ENCODE peak calls at places on chromosomes 16 and 17, in four cellular contexts. B is substantia nigra, H is GM10248, W is T-helper 9 cell. D is an unnamed sample.

GRCh38 chr17:50532452-50533024 is at the start of gene EPN3:
- DNase-seq in B (no peak), H (no peak), W (no peak), D (no peak)

GRCh38 chr17:49676276-49676868 is 1.5 kb downstream of the SPOP start:
- DNase-seq in B (no peak), H (peak), W (no peak), D (no peak)

GRCh38 chr17:8631554-8631877 is 991 bp upstream of the MYH10 start:
- DNase-seq in B (no peak), H (no peak), W (no peak), D (no peak)

GRCh38 chr17:50028207-50029120 is 27.4 kb upstream of the ITGA3 start:
- DNase-seq in B (no peak), H (no peak), W (no peak), D (no peak)

GRCh38 chr16:80623376-80623775 is 82.6 kb downstream of the DYNLRB2 start:
- DNase-seq in B (no peak), H (no peak), W (no peak), D (no peak)

GRCh38 chr17:69608808-69609494 is 194.5 kb downstream of the MAP2K6 start:
- DNase-seq in B (no peak), H (no peak), W (no peak), D (no peak)

GRCh38 chr16:64356267-64356666 is 765.6 kb downstream of the CDH11 start:
- DNase-seq in B (no peak), H (no peak), W (no peak), D (no peak)

GRCh38 chr17:81884520-81884919 is 6.9 kb downstream of the ALYREF start:
- DNase-seq in B (no peak), H (no peak), W (no peak), D (no peak)

GRCh38 chr17:7238418-7239090 is 703 bp downstream of the PHF23 start:
- DNase-seq in B (no peak), H (no peak), W (no peak), D (no peak)

GRCh38 chr17:77735051-77735340 is 223.5 kb upstream of the TNRC6C start:
- DNase-seq in B (no peak), H (no peak), W (no peak), D (no peak)

GRCh38 chr16:57867000-57867561 is 64.8 kb upstream of the KIFC3 start:
- DNase-seq in B (no peak), H (no peak), W (no peak), D (no peak)

GRCh38 chr17:30556374-30557332 is 79.4 kb downstream of the GOSR1 start:
- DNase-seq in B (no peak), H (no peak), W (no peak), D (no peak)

GRCh38 chr17:78346605-78347250 is 13.1 kb downstream of the SOCS3 start:
- DNase-seq in B (no peak), H (no peak), W (no peak), D (no peak)

GRCh38 chr16:25606069-25606468 is 85.7 kb upstream of the HS3ST4 start:
- DNase-seq in B (no peak), H (no peak), W (no peak), D (no peak)

GRCh38 chr17:33112763-33113162 is 121.1 kb downstream of the SPACA3 start:
- DNase-seq in B (no peak), H (no peak), W (no peak), D (no peak)

GRCh38 chr16:87316923-87317765 is at the start of gene C16orf95:
- DNase-seq in B (peak), H (peak), W (peak), D (peak)

GRCh38 chr17:4789951-4790704 is 1.4 kb downstream of the GLTPD2 start:
- DNase-seq in B (peak), H (peak), W (peak), D (peak)

GRCh38 chr16:57028086-57028485 is 38.7 kb downstream of the NLRC5 start:
- DNase-seq in B (no peak), H (no peak), W (no peak), D (no peak)

GRCh38 chr16:78421244-78421661 is 321.8 kb downstream of the WWOX start:
- DNase-seq in B (no peak), H (no peak), W (no peak), D (no peak)

GRCh38 chr17:50184611-50185398 is 16.6 kb downstream of the COL1A1 start:
- DNase-seq in B (no peak), H (peak), W (no peak), D (peak)

GRCh38 chr17:68957944-68958343 is 2.8 kb upstream of the ABCA8 start:
- DNase-seq in B (no peak), H (no peak), W (no peak), D (no peak)

GRCh38 chr16:20327444-20328041 is at the start of gene GP2:
- DNase-seq in B (no peak), H (no peak), W (no peak), D (no peak)

GRCh38 chr16:66878067-66878466 is 2.2 kb upstream of the PDP2 start:
- DNase-seq in B (no peak), H (no peak), W (no peak), D (no peak)

GRCh38 chr17:82237083-82237745 is 8.4 kb downstream of the SLC16A3 start:
- DNase-seq in B (peak), H (no peak), W (no peak), D (no peak)

GRCh38 chr17:66364508-66365203 is 62.2 kb downstream of the PRKCA start:
- DNase-seq in B (no peak), H (no peak), W (no peak), D (no peak)

GRCh38 chr17:32876414-32877163 is at the start of gene MYO1D:
- DNase-seq in B (peak), H (peak), W (peak), D (peak)

GRCh38 chr17:83124871-83125514 is 45.6 kb downstream of the METRNL start:
- DNase-seq in B (no peak), H (no peak), W (peak), D (no peak)

GRCh38 chr17:4706121-4706520 is 2.2 kb upstream of the PELP1 start:
- DNase-seq in B (no peak), H (no peak), W (no peak), D (no peak)

GRCh38 chr17:4959261-4959965 is 8.2 kb downstream of the SPAG7 start:
- DNase-seq in B (no peak), H (no peak), W (no peak), D (no peak)

GRCh38 chr17:45791935-45792334 is 7.8 kb downstream of the CRHR1 start:
- DNase-seq in B (no peak), H (no peak), W (no peak), D (no peak)

D was measured in caudate nucleus.